ENCODE peak calls at places on chromosome 13, in seven cellular contexts. X is nephron progenitor cell; K is effector memory CD4-positive, alpha-beta T cell; U is T-helper 1 cell; V is lower leg skin; Y is non-pigmented ciliary epithelial cell; M is activated CD4-positive, alpha-beta T cell treated with anti-CD3 and anti-CD28 coated beads for 48 hours. L is an unnamed sample.

GRCh38 chr13:26721251-26721939 is 39.2 kb downstream of the GPR12 start:
- DNase-seq in X (no peak), K (peak), U (no peak), V (peak), Y (no peak), M (peak), L (no peak)

GRCh38 chr13:33230178-33230881 is 55.2 kb downstream of the STARD13 start:
- DNase-seq in X (no peak), K (no peak), U (no peak), V (no peak), Y (no peak), M (no peak), L (no peak)

GRCh38 chr13:107884564-107884963 is 330.8 kb downstream of the LIG4 start:
- DNase-seq in X (no peak), K (no peak), U (no peak), V (no peak), Y (no peak), M (no peak), L (no peak)

GRCh38 chr13:103431880-103432279 is 365.7 kb upstream of the SLC10A2 start:
- DNase-seq in X (no peak), K (no peak), U (no peak), V (no peak), Y (no peak), M (no peak), L (no peak)

GRCh38 chr13:25847635-25848616 is 203.9 kb downstream of the SHISA2 start:
- DNase-seq in X (no peak), K (no peak), U (no peak), V (no peak), Y (no peak), M (no peak), L (no peak)

GRCh38 chr13:32587014-32587773 is 942 bp downstream of the PDS5B start:
- DNase-seq in X (peak), K (peak), U (peak), V (peak), Y (no peak), M (peak), L (peak)

GRCh38 chr13:108700421-108701170 is 71.2 kb downstream of the MYO16 start:
- DNase-seq in X (no peak), K (no peak), U (no peak), V (no peak), Y (peak), M (no peak), L (no peak)

GRCh38 chr13:30364876-30365275 is 57.4 kb upstream of the UBE2L5 start:
- DNase-seq in X (peak), K (no peak), U (no peak), V (peak), Y (no peak), M (no peak), L (no peak)

GRCh38 chr13:110272651-110273050 is 34.3 kb downstream of the COL4A1 start:
- DNase-seq in X (no peak), K (no peak), U (no peak), V (peak), Y (no peak), M (no peak), L (no peak)

GRCh38 chr13:27258637-27259377 is 7.4 kb downstream of the RPL21 start:
- DNase-seq in X (no peak), K (no peak), U (no peak), V (no peak), Y (no peak), M (no peak), L (no peak)

GRCh38 chr13:103639326-103639725 is 573.1 kb upstream of the SLC10A2 start:
- DNase-seq in X (no peak), K (no peak), U (no peak), V (no peak), Y (no peak), M (no peak), L (no peak)

GRCh38 chr13:99983401-99984133 is 2.0 kb downstream of the ZIC2 start:
- DNase-seq in X (no peak), K (no peak), U (no peak), V (no peak), Y (no peak), M (no peak), L (no peak)

GRCh38 chr13:74708629-74709028 is 574.4 kb upstream of the KLF12 start:
- DNase-seq in X (no peak), K (no peak), U (no peak), V (no peak), Y (no peak), M (no peak), L (no peak)

GRCh38 chr13:26707122-26708006 is 53.2 kb downstream of the GPR12 start:
- DNase-seq in X (peak), K (peak), U (no peak), V (no peak), Y (no peak), M (peak), L (peak)

GRCh38 chr13:46010148-46010547 is 42.4 kb downstream of the ZC3H13 start:
- DNase-seq in X (no peak), K (no peak), U (no peak), V (no peak), Y (no peak), M (no peak), L (peak)

GRCh38 chr13:23866420-23867026 is 22.7 kb downstream of the MIPEP start:
- DNase-seq in X (no peak), K (no peak), U (no peak), V (no peak), Y (no peak), M (no peak), L (no peak)

GRCh38 chr13:102510072-102510471 is 86.7 kb upstream of the TPP2 start:
- DNase-seq in X (no peak), K (no peak), U (no peak), V (no peak), Y (no peak), M (no peak), L (no peak)

GRCh38 chr13:23701646-23702045 is 131.4 kb downstream of the TNFRSF19 start:
- DNase-seq in X (no peak), K (no peak), U (no peak), V (peak), Y (peak), M (no peak), L (no peak)

GRCh38 chr13:23622991-23623390 is 52.8 kb downstream of the TNFRSF19 start:
- DNase-seq in X (no peak), K (no peak), U (no peak), V (no peak), Y (no peak), M (peak), L (no peak)

GRCh38 chr13:98039964-98040363 is 86.5 kb downstream of the IPO5 start:
- DNase-seq in X (no peak), K (no peak), U (no peak), V (peak), Y (no peak), M (no peak), L (no peak)

GRCh38 chr13:36612242-36612641 is 61.6 kb upstream of the SERTM1 start:
- DNase-seq in X (no peak), K (no peak), U (no peak), V (no peak), Y (no peak), M (no peak), L (no peak)

GRCh38 chr13:51818771-51819511 is 15.0 kb upstream of the DHRS12 start:
- DNase-seq in X (no peak), K (peak), U (no peak), V (no peak), Y (no peak), M (peak), L (no peak)

GRCh38 chr13:110426745-110427144 is 119.7 kb downstream of the COL4A2 start:
- DNase-seq in X (no peak), K (no peak), U (no peak), V (peak), Y (no peak), M (no peak), L (no peak)

GRCh38 chr13:44237276-44237767 is 136.3 kb upstream of the SERP2 start:
- DNase-seq in X (no peak), K (no peak), U (no peak), V (peak), Y (peak), M (peak), L (no peak)

GRCh38 chr13:85525411-85525810 is 273.8 kb downstream of the SLITRK6 start:
- DNase-seq in X (no peak), K (no peak), U (no peak), V (no peak), Y (no peak), M (no peak), L (no peak)

GRCh38 chr13:61286148-61286745 is 129.4 kb downstream of the PCDH20 start:
- DNase-seq in X (no peak), K (no peak), U (no peak), V (no peak), Y (no peak), M (no peak), L (peak)

GRCh38 chr13:48750588-48751383 is 97.1 kb downstream of the CYSLTR2 start:
- DNase-seq in X (no peak), K (no peak), U (no peak), V (no peak), Y (no peak), M (no peak), L (no peak)

GRCh38 chr13:100399455-100399854 is 189.1 kb downstream of the GGACT start:
- DNase-seq in X (no peak), K (no peak), U (no peak), V (no peak), Y (no peak), M (no peak), L (no peak)

GRCh38 chr13:45225370-45225769 is 24.5 kb upstream of the KCTD4 start:
- DNase-seq in X (no peak), K (no peak), U (no peak), V (no peak), Y (no peak), M (no peak), L (no peak)

GRCh38 chr13:67204731-67205130 is 25.4 kb downstream of the PCDH9 start:
- DNase-seq in X (no peak), K (no peak), U (no peak), V (no peak), Y (no peak), M (no peak), L (no peak)

GRCh38 chr13:113113846-113114271 is 8.3 kb downstream of the F7 start:
- DNase-seq in X (no peak), K (no peak), U (no peak), V (peak), Y (no peak), M (no peak), L (no peak)

GRCh38 chr13:61988810-61989209 is 573.2 kb upstream of the PCDH20 start:
- DNase-seq in X (no peak), K (no peak), U (no peak), V (no peak), Y (no peak), M (no peak), L (no peak)

GRCh38 chr13:67619346-67619745 is 389.2 kb upstream of the PCDH9 start:
- DNase-seq in X (no peak), K (no peak), U (no peak), V (no peak), Y (no peak), M (no peak), L (peak)

GRCh38 chr13:40231311-40231710 is 435.1 kb downstream of the FOXO1 start:
- DNase-seq in X (no peak), K (no peak), U (no peak), V (no peak), Y (no peak), M (no peak), L (no peak)

GRCh38 chr13:99626461-99627082 is 125.3 kb downstream of the TM9SF2 start:
- DNase-seq in X (no peak), K (no peak), U (no peak), V (no peak), Y (peak), M (no peak), L (peak)

GRCh38 chr13:81133066-81133465 is 792.1 kb upstream of the SPRY2 start:
- DNase-seq in X (no peak), K (no peak), U (no peak), V (no peak), Y (peak), M (no peak), L (no peak)

GRCh38 chr13:100423375-100423774 is 165.2 kb downstream of the GGACT start:
- DNase-seq in X (no peak), K (no peak), U (no peak), V (no peak), Y (no peak), M (no peak), L (no peak)

GRCh38 chr13:22933571-22934181 is 247.1 kb upstream of the SGCG start:
- DNase-seq in X (no peak), K (no peak), U (no peak), V (no peak), Y (no peak), M (no peak), L (no peak)

GRCh38 chr13:23859904-23860303 is 29.3 kb downstream of the MIPEP start:
- DNase-seq in X (no peak), K (no peak), U (no peak), V (no peak), Y (no peak), M (no peak), L (no peak)

GRCh38 chr13:27036236-27036981 is 135.2 kb downstream of the USP12 start:
- DNase-seq in X (no peak), K (no peak), U (no peak), V (peak), Y (no peak), M (no peak), L (no peak)

L was measured in ACHN.